ENCODE peak calls at places on chromosomes 3 and 15, in seven cellular contexts. I is chondrocyte; N is mesenchymal stem cell; W is HCT116; O is Right ventricle myocardium superior; Y is GM23248; G is stimulated activated CD4-positive, alpha-beta T cell treated with anti-CD3 and anti-CD28 coated beads, Interleukin-15, amount 100 ng/mL, for 1 hour. P is an unnamed sample.

GRCh38 chr15:45391746-45392711 is 13.7 kb upstream of the GATM start:
- DNase-seq in I (no peak), N (no peak), W (no peak), O (no peak), Y (no peak), G (no peak), P (no peak)

GRCh38 chr3:65560133-65560532 is 478.6 kb downstream of the MAGI1 start:
- DNase-seq in I (no peak), N (no peak), W (no peak), O (no peak), Y (no peak), G (no peak), P (no peak)

GRCh38 chr3:127439621-127440020 is 150.9 kb downstream of the TPRA1 start:
- DNase-seq in I (peak; percentile 51), N (no peak), W (no peak), O (no peak), Y (no peak), G (no peak), P (no peak)

GRCh38 chr3:28651159-28651558 is 302.5 kb upstream of the AZI2 start:
- DNase-seq in I (no peak), N (peak; percentile 6), W (no peak), O (no peak), Y (peak; percentile 52), G (no peak), P (no peak)

GRCh38 chr15:78565951-78566774 is 843 bp downstream of the CHRNA5 start:
- DNase-seq in I (no peak), N (peak; percentile 48), W (no peak), O (no peak), Y (peak; percentile 40), G (no peak), P (peak; percentile 21)

GRCh38 chr3:10602769-10603768 is 97.7 kb upstream of the ATP2B2 start:
- DNase-seq in I (no peak), N (no peak), W (no peak), O (no peak), Y (no peak), G (peak; percentile 23), P (no peak)

GRCh38 chr3:195065142-195065863 is 205.7 kb downstream of the XXYLT1 start:
- DNase-seq in I (peak; percentile 85), N (no peak), W (no peak), O (peak; percentile 75), Y (no peak), G (no peak), P (no peak)

GRCh38 chr3:174775603-174776002 is 83.5 kb upstream of the NAALADL2 start:
- DNase-seq in I (no peak), N (no peak), W (no peak), O (no peak), Y (no peak), G (no peak), P (no peak)

GRCh38 chr3:177195242-177195940 is 1.9 kb downstream of the TBL1XR1 start:
- DNase-seq in I (no peak), N (peak; percentile 22), W (no peak), O (no peak), Y (peak; percentile 41), G (no peak), P (no peak)

GRCh38 chr15:26028086-26028740 is 165.1 kb upstream of the ATP10A start:
- DNase-seq in I (no peak), N (no peak), W (no peak), O (no peak), Y (peak; percentile 43), G (no peak), P (peak; percentile 72)

GRCh38 chr3:101171797-101172196 is 148.6 kb downstream of the IMPG2 start:
- DNase-seq in I (no peak), N (no peak), W (no peak), O (no peak), Y (no peak), G (no peak), P (no peak)

P was measured in AG08395.